ENCODE peak calls at places on chromosomes 1 and 21, in four cellular contexts. U is aorta, P is trophoblast cell, W is colonic mucosa. M is an unnamed sample.

GRCh38 chr1:201713093-201713810 is 115.7 kb upstream of the IPO9 start:
- DNase-seq in U (peak), P (peak), W (peak), M (peak)

GRCh38 chr21:44297525-44298290 is 2.1 kb upstream of the PFKL start:
- DNase-seq in U (peak), P (peak), W (peak), M (peak)

GRCh38 chr1:29689372-29690030 is 453.2 kb downstream of the PTPRU start:
- DNase-seq in U (no peak), P (no peak), W (no peak), M (no peak)

GRCh38 chr1:247962911-247963588 is 2.0 kb upstream of the OR2AK2 start:
- DNase-seq in U (no peak), P (no peak), W (no peak), M (no peak)

GRCh38 chr21:15624646-15625045 is 105.1 kb upstream of the USP25 start:
- DNase-seq in U (no peak), P (peak), W (no peak), M (no peak)

GRCh38 chr1:13443506-13443905 is 33.3 kb downstream of the PRAMEF20 start:
- DNase-seq in U (no peak), P (no peak), W (no peak), M (peak)

GRCh38 chr21:41161428-41161827 is 6.5 kb upstream of the BACE2 start:
- DNase-seq in U (no peak), P (no peak), W (no peak), M (no peak)

GRCh38 chr1:222886194-222887126 is 71.6 kb downstream of the DISP1 start:
- DNase-seq in U (no peak), P (no peak), W (no peak), M (no peak)

GRCh38 chr1:38039386-38039933 is 7.1 kb downstream of the POU3F1 start:
- DNase-seq in U (no peak), P (no peak), W (no peak), M (no peak)

GRCh38 chr1:109357673-109358072 is 40.0 kb downstream of the SORT1 start:
- DNase-seq in U (no peak), P (no peak), W (no peak), M (no peak)

GRCh38 chr1:182237329-182237728 is 154.3 kb downstream of the GLUL start:
- DNase-seq in U (no peak), P (no peak), W (peak), M (no peak)

GRCh38 chr1:192986110-192986747 is 72.9 kb downstream of the UCHL5 start:
- DNase-seq in U (no peak), P (no peak), W (no peak), M (peak)

GRCh38 chr1:178973671-178974091 is 52.0 kb upstream of the FAM20B start:
- DNase-seq in U (no peak), P (no peak), W (no peak), M (peak)

GRCh38 chr1:156106624-156107488 is 7.7 kb upstream of the LMNA start:
- DNase-seq in U (peak), P (no peak), W (peak), M (no peak)

GRCh38 chr21:43921979-43922945 is 57.2 kb downstream of the AGPAT3 start:
- DNase-seq in U (no peak), P (no peak), W (no peak), M (peak)

GRCh38 chr1:57599233-57599994 is 175.6 kb upstream of the DAB1 start:
- DNase-seq in U (no peak), P (peak), W (no peak), M (peak)
- H3K27ac ChIP-seq in U (no peak), P (no peak), W (no peak), M (no peak)

GRCh38 chr1:171652234-171652822 is at the start of gene MYOC:
- DNase-seq in U (no peak), P (no peak), W (no peak), M (no peak)

GRCh38 chr1:171655215-171656116 is 3.0 kb upstream of the MYOC start:
- DNase-seq in U (peak), P (peak), W (peak), M (peak)

GRCh38 chr1:171654705-171655214 is 2.3 kb upstream of the MYOC start:
- DNase-seq in U (no peak), P (no peak), W (no peak), M (no peak)

DNA sequence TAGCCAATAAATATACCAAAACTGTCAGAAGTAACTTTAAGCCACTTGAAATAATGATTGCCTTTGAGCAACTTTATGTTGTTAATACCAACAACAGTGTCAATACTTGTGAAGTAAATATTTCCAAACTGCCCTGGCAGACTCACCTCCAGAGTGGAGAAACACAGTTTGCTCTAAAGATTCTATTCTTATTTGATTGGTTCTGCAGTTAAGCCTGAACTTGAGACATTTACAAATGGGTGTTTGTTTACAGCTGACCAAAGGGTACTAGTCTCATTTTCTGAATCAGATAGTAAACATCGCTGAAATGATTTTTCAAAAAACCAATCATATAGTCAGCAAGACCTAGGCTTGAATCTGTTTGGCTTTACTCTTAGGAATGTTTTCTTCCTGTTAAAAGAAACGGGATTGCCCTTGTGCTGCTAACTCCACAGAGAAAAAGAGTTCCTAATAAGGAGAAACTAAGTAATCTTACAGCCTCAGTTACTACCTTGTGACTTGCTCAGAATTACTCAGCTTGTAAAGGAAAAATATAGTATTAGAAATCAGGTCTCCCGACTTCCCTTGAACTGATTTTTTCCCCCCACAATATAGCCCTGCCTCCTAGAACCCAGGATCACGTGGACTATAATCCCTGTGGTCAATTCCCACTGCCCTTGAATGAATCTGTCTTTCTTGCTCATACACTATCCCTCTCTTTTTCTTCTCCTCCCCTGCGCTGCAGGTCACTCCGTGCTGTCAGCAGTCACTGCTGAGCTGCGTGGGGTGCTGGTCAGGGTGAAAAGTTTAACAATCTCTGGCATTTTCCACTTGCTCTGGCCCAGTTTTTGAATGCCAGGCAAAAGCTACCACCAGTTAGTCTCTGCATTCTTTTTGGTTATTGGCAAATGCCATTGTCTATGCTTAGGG is 1.6 kb upstream of the MYOC start:
- DNase-seq in U (no peak), P (no peak), W (no peak), M (peak)
- H3K4me3 ChIP-seq in U (no peak), P (no peak), W (no peak), M (no peak)

GRCh38 chr1:94529416-94529815 is 12.1 kb downstream of the F3 start:
- DNase-seq in U (no peak), P (no peak), W (no peak), M (no peak)

GRCh38 chr1:94527447-94528031 is 14.0 kb downstream of the F3 start:
- DNase-seq in U (no peak), P (peak), W (no peak), M (peak)

GRCh38 chr1:94528826-94529225 is 12.7 kb downstream of the F3 start:
- DNase-seq in U (no peak), P (no peak), W (no peak), M (no peak)

GRCh38 chr1:94526581-94526980 is 15.0 kb downstream of the F3 start:
- DNase-seq in U (no peak), P (no peak), W (no peak), M (no peak)

GRCh38 chr1:94528271-94528670 is 13.3 kb downstream of the F3 start:
- DNase-seq in U (no peak), P (no peak), W (no peak), M (no peak)
- H3K27ac ChIP-seq in U (no peak), P (no peak), W (no peak), M (no peak)

DNA sequence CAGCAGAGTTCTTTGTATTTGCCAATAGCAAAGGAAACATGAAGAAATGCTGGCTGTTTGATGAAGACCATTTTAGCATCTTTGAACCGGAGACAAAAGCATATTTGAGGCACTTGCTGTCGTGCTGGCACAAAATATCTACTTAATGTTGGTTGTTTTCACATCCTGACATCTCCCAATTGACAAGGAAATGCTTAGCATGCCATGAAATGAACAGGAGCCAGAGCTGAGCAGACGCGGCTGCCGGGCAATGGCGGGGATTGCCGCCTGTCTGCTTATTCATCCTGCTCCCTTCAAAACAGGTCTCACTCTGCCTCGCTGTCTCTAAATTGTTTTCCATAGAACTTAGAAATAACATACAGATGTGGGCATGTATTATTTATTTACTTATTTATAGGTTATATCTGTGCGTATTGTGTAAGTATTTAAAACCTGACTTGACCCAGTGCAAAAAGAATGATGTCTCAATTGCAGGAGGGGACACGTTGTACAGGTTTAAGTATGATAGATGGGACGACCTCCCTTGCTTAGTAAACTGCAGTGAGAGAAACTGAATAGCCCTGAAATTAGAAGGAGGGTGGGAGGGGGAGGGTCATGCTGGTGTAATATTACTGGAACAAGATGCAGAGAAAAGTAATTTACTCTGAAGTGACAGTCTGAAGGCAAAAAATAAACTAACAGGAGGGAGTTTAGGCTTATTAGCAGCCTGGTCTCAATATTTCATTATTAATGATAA is 590.3 kb upstream of the PLXNA2 start:
- DNase-seq in U (no peak), P (peak), W (no peak), M (peak)
- H3K4me3 ChIP-seq in U (no peak), P (no peak), W (no peak), M (no peak)

GRCh38 chr1:207282496-207283380 is 38.7 kb upstream of the CD55 start:
- DNase-seq in U (no peak), P (peak), W (peak), M (peak)

GRCh38 chr1:207286747-207287528 is 34.5 kb upstream of the CD55 start:
- DNase-seq in U (no peak), P (no peak), W (no peak), M (peak)

GRCh38 chr1:207282049-207282448 is 39.4 kb upstream of the CD55 start:
- DNase-seq in U (no peak), P (no peak), W (no peak), M (peak)

GRCh38 chr1:207284209-207284892 is 37.1 kb upstream of the CD55 start:
- DNase-seq in U (no peak), P (no peak), W (no peak), M (no peak)

GRCh38 chr1:207283421-207283820 is 38.1 kb upstream of the CD55 start:
- DNase-seq in U (no peak), P (no peak), W (no peak), M (no peak)
- H3K27ac ChIP-seq in U (no peak), P (no peak), W (peak), M (no peak)

M was measured in astrocyte.